ENCODE peak calls at places on chromosomes 6 and 20, in five cellular contexts. I is A549, J is HepG2, Y is GM12878, V is H1. T is an unnamed sample.

GRCh38 chr6:109002100-109002697 is 92.4 kb downstream of the SESN1 start:
- DNase-seq in I (no peak), J (no peak), Y (no peak), V (no peak), T (no peak)

GRCh38 chr6:27867941-27868705 is 44.1 kb downstream of the OR2B2 start:
- DNase-seq in I (no peak), J (no peak), Y (no peak), V (peak), T (no peak)

GRCh38 chr6:10332121-10332520 is 82.8 kb downstream of the TFAP2A start:
- DNase-seq in I (no peak), J (no peak), Y (no peak), V (no peak), T (no peak)

GRCh38 chr6:77986380-77987034 is 333.7 kb downstream of the MEI4 start:
- DNase-seq in I (no peak), J (no peak), Y (no peak), V (no peak), T (no peak)

GRCh38 chr20:33521461-33521860 is 31.6 kb downstream of the CBFA2T2 start:
- DNase-seq in I (no peak), J (no peak), Y (no peak), V (no peak), T (no peak)

GRCh38 chr6:108002365-108003221 is 44.6 kb upstream of the SEC63 start:
- DNase-seq in I (peak), J (peak), Y (no peak), V (no peak), T (no peak)

GRCh38 chr6:166663568-166663967 is 36.5 kb upstream of the RPS6KA2 start:
- DNase-seq in I (no peak), J (no peak), Y (no peak), V (no peak), T (no peak)

GRCh38 chr6:167579786-167580370 is 246.8 kb upstream of the AFDN start:
- DNase-seq in I (no peak), J (no peak), Y (no peak), V (no peak), T (no peak)

GRCh38 chr6:136059308-136059707 is 190.8 kb downstream of the MTFR2 start:
- DNase-seq in I (no peak), J (no peak), Y (no peak), V (no peak), T (no peak)

GRCh38 chr6:36752187-36752885 is 54.7 kb downstream of the RAB44 start:
- DNase-seq in I (no peak), J (no peak), Y (no peak), V (no peak), T (no peak)

GRCh38 chr6:49676671-49677281 is 36.6 kb downstream of the CRISP2 start:
- DNase-seq in I (peak), J (no peak), Y (no peak), V (no peak), T (no peak)

GRCh38 chr6:44668391-44668930 is 281.0 kb downstream of the CDC5L start:
- DNase-seq in I (no peak), J (no peak), Y (no peak), V (no peak), T (no peak)

GRCh38 chr6:132133734-132134490 is 182.7 kb upstream of the CCN2 start:
- DNase-seq in I (no peak), J (no peak), Y (no peak), V (no peak), T (no peak)

GRCh38 chr6:9481292-9482029 is 933.4 kb downstream of the TFAP2A start:
- DNase-seq in I (peak), J (no peak), Y (no peak), V (no peak), T (no peak)

GRCh38 chr6:93341900-93342613 is 77.3 kb downstream of the EPHA7 start:
- DNase-seq in I (no peak), J (no peak), Y (no peak), V (no peak), T (no peak)

GRCh38 chr6:158611600-158612041 is 32.9 kb downstream of the DYNLT1 start:
- DNase-seq in I (no peak), J (no peak), Y (no peak), V (peak), T (no peak)

GRCh38 chr6:158609455-158610155 is 34.9 kb downstream of the DYNLT1 start:
- DNase-seq in I (no peak), J (no peak), Y (no peak), V (no peak), T (no peak)

GRCh38 chr6:158608221-158608620 is 36.3 kb downstream of the DYNLT1 start:
- DNase-seq in I (no peak), J (no peak), Y (no peak), V (no peak), T (no peak)

GRCh38 chr6:158610319-158610968 is 34.1 kb downstream of the DYNLT1 start:
- DNase-seq in I (no peak), J (no peak), Y (no peak), V (no peak), T (no peak)

DNA sequence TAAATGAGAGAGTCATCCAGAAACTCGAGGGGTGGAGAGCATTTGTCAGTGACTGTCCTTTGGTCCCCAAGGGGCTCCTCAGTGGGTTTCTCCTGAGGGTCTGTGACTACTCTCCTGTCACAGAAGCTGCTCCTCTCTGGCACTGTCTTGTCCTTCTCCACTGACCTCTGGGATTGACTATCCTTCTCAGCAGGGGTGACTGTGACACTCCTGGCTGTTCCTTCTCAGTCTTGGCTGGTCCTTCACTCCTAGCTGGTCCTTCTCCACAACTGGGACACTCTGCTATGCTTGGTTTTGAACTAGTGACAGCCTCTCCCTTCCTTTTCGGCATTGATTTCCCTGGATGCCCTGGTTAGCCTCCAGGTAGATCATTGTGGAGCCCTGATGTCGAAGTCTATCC is 33.5 kb downstream of the DYNLT1 start:
- DNase-seq in I (no peak), J (no peak), Y (no peak), V (no peak), T (no peak)
- TF ChIP-seq KDM1A in I (no peak), J (no peak), Y (no peak), V (no peak), T (no peak)

GRCh38 chr6:38634518-38634917 is 5.2 kb downstream of the BTBD9 start:
- DNase-seq in I (no peak), J (no peak), Y (no peak), V (no peak), T (no peak)
- TF ChIP-seq KDM1A in I (no peak), J (no peak), Y (no peak), V (no peak), T (no peak)

GRCh38 chr6:105850636-105851035 is 235.5 kb upstream of the PRDM1 start:
- DNase-seq in I (no peak), J (no peak), Y (no peak), V (no peak), T (no peak)

GRCh38 chr6:105849741-105850140 is 236.4 kb upstream of the PRDM1 start:
- DNase-seq in I (no peak), J (no peak), Y (no peak), V (no peak), T (no peak)

GRCh38 chr6:105847433-105847832 is 238.7 kb upstream of the PRDM1 start:
- DNase-seq in I (no peak), J (no peak), Y (no peak), V (no peak), T (no peak)

GRCh38 chr6:105851586-105851985 is 234.6 kb upstream of the PRDM1 start:
- DNase-seq in I (no peak), J (no peak), Y (no peak), V (no peak), T (no peak)

GRCh38 chr6:105851181-105851580 is 235.0 kb upstream of the PRDM1 start:
- DNase-seq in I (no peak), J (no peak), Y (no peak), V (no peak), T (no peak)
- TF ChIP-seq KDM1A in I (no peak), J (no peak), Y (no peak), V (no peak), T (no peak)

GRCh38 chr6:156776841-156777576 is at the start of gene ARID1B:
- DNase-seq in I (peak), J (peak), Y (no peak), V (peak), T (peak)
- TF ChIP-seq KDM1A in I (no peak), J (no peak), Y (no peak), V (no peak), T (no peak)

GRCh38 chr20:35953411-35954199 is 697 bp downstream of the SCAND1 start:
- DNase-seq in I (no peak), J (no peak), Y (no peak), V (peak), T (peak)

GRCh38 chr20:35950093-35950492 is 4.2 kb downstream of the SCAND1 start:
- DNase-seq in I (no peak), J (no peak), Y (no peak), V (no peak), T (no peak)

GRCh38 chr20:35954200-35954906 is at the start of gene SCAND1:
- DNase-seq in I (peak), J (peak), Y (peak), V (peak), T (peak)

GRCh38 chr20:35954907-35955251 is 577 bp upstream of the SCAND1 start:
- DNase-seq in I (no peak), J (peak), Y (no peak), V (no peak), T (no peak)

DNA sequence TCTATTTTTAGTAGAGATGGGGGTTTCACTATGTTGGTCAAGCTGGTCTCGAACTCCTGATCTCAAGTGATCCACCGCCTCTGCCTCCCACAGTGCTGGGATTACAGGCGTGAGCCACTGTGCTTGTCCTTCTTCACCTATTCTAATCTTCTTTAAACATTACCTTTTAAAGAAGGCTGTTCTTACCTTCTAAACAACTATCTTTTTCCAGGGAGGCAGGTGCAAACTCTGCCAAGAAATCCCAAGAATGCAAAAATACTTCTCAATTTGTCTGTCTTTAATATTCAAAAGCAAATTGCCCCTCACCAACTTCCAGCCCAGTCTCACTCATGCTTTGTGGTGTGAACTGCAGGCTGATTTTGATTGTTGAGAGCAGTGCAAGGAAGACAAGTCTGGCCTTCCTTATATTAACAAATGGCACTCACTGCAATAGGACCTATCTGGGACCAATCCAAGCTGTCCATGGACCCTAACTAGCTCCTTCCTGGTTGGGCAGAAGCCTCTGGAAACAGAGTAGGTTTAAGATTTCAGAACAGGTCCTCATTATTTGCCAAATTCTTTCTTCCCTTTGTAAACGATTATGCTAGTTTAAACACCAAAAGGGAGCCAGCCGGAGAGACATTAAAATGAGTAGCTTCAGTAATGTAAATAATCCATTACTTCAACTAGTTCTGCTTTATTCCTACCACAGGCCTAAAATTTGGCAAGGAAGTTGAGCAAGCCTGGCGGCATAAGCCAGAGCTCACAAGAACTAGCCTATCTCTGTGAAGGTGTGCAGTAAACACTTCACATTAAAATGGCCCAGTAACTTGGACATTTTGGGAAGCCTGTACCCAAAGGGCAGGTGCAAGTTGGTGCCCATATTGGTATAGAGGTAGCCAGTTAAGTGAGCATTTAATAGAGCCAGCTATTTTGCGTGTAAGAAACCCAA is 1.6 kb downstream of the SCAND1 start:
- DNase-seq in I (peak), J (peak), Y (no peak), V (no peak), T (no peak)
- TF ChIP-seq KDM1A in I (no peak), J (no peak), Y (no peak), V (no peak), T (no peak)

GRCh38 chr20:41369673-41370072 is 3.1 kb upstream of the EMILIN3 start:
- DNase-seq in I (no peak), J (no peak), Y (no peak), V (no peak), T (no peak)
- TF ChIP-seq KDM1A in I (no peak), J (no peak), Y (no peak), V (no peak), T (no peak)

GRCh38 chr6:148822819-148823218 is 76.0 kb downstream of the UST start:
- DNase-seq in I (no peak), J (no peak), Y (no peak), V (no peak), T (no peak)
- TF ChIP-seq KDM1A in I (no peak), J (no peak), Y (no peak), V (no peak), T (no peak)

T was measured in K562.